ENCODE peak calls at places on chromosome 3, in five cellular contexts. One of them, this sample, is unnamed.

GRCh38 chr3:27483117-27484001 is 825 bp downstream of the SLC4A7 start:
- DNase-seq in tibial artery: peak
- DNase-seq in uterus: peak
- DNase-seq in CD8-positive, alpha-beta memory T cell: peak
- DNase-seq in mesenchymal stem cell: peak
- DNase-seq in this sample: peak

GRCh38 chr3:98902341-98902740 is 846 bp upstream of the DCBLD2 start:
- DNase-seq in tibial artery: no peak
- DNase-seq in uterus: no peak
- DNase-seq in CD8-positive, alpha-beta memory T cell: no peak
- DNase-seq in mesenchymal stem cell: no peak
- DNase-seq in this sample: no peak

GRCh38 chr3:100046986-100047385 is 67.3 kb downstream of the FILIP1L start:
- DNase-seq in tibial artery: no peak
- DNase-seq in uterus: no peak
- DNase-seq in CD8-positive, alpha-beta memory T cell: no peak
- DNase-seq in mesenchymal stem cell: no peak
- DNase-seq in this sample: no peak

GRCh38 chr3:132432639-132433038 is 15.3 kb downstream of the DNAJC13 start:
- DNase-seq in tibial artery: no peak
- DNase-seq in uterus: no peak
- DNase-seq in CD8-positive, alpha-beta memory T cell: no peak
- DNase-seq in mesenchymal stem cell: peak
- DNase-seq in this sample: no peak

GRCh38 chr3:24355806-24356205 is 138.8 kb downstream of the THRB start:
- DNase-seq in tibial artery: no peak
- DNase-seq in uterus: no peak
- DNase-seq in CD8-positive, alpha-beta memory T cell: no peak
- DNase-seq in mesenchymal stem cell: no peak
- DNase-seq in this sample: no peak

GRCh38 chr3:52005571-52005986 is 9.9 kb upstream of the RPL29 start:
- DNase-seq in tibial artery: no peak
- DNase-seq in uterus: no peak
- DNase-seq in CD8-positive, alpha-beta memory T cell: no peak
- DNase-seq in mesenchymal stem cell: peak
- DNase-seq in this sample: no peak

GRCh38 chr3:146184616-146185015 is 23.6 kb upstream of the PLOD2 start:
- DNase-seq in tibial artery: no peak
- DNase-seq in uterus: peak
- DNase-seq in CD8-positive, alpha-beta memory T cell: no peak
- DNase-seq in mesenchymal stem cell: peak
- DNase-seq in this sample: no peak

GRCh38 chr3:134423153-134423552 is 48.9 kb upstream of the AMOTL2 start:
- DNase-seq in tibial artery: no peak
- DNase-seq in uterus: no peak
- DNase-seq in CD8-positive, alpha-beta memory T cell: no peak
- DNase-seq in mesenchymal stem cell: no peak
- DNase-seq in this sample: no peak

GRCh38 chr3:39344746-39345344 is 15.3 kb downstream of the CCR8 start:
- DNase-seq in tibial artery: no peak
- DNase-seq in uterus: no peak
- DNase-seq in CD8-positive, alpha-beta memory T cell: no peak
- DNase-seq in mesenchymal stem cell: no peak
- DNase-seq in this sample: no peak

GRCh38 chr3:69115731-69116130 is 6.7 kb downstream of the LMOD3 start:
- DNase-seq in tibial artery: no peak
- DNase-seq in uterus: no peak
- DNase-seq in CD8-positive, alpha-beta memory T cell: no peak
- DNase-seq in mesenchymal stem cell: peak
- DNase-seq in this sample: no peak
- H3K27ac ChIP-seq in tibial artery: no peak
- H3K27ac ChIP-seq in uterus: no peak
- H3K27ac ChIP-seq in CD8-positive, alpha-beta memory T cell: no peak
- H3K27ac ChIP-seq in mesenchymal stem cell: no peak
- H3K27ac ChIP-seq in this sample: peak

GRCh38 chr3:112640864-112641751 is at the start of gene CCDC80:
- DNase-seq in tibial artery: peak
- DNase-seq in uterus: peak
- DNase-seq in CD8-positive, alpha-beta memory T cell: no peak
- DNase-seq in mesenchymal stem cell: peak
- DNase-seq in this sample: no peak
- H3K4me3 ChIP-seq in tibial artery: peak
- H3K4me3 ChIP-seq in uterus: peak
- H3K4me3 ChIP-seq in CD8-positive, alpha-beta memory T cell: no peak
- H3K4me3 ChIP-seq in mesenchymal stem cell: peak
- H3K4me3 ChIP-seq in this sample: peak

DNA sequence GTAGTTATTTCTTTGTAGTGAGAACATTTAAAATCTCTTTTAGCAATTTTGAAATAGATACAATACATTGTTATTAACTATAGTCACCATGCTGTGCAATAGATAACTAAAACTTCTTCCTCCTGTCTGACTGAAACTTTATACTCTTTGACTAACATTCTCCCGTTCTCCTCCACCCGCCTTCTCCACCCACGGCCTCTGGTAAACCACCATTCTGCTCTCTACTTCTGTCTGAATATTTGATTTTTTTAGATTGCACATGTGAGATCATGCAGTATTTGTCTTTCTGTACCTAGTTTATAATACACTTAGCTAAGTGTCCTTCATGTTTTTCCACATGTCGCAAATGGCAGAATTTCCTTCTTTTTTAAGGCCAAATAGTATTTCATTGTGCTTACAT is 72.8 kb upstream of the RBM5 start:
- DNase-seq in tibial artery: no peak
- DNase-seq in uterus: no peak
- DNase-seq in CD8-positive, alpha-beta memory T cell: no peak
- DNase-seq in mesenchymal stem cell: no peak
- DNase-seq in this sample: no peak
- H3K27ac ChIP-seq in tibial artery: no peak
- H3K27ac ChIP-seq in uterus: no peak
- H3K27ac ChIP-seq in CD8-positive, alpha-beta memory T cell: no peak
- H3K27ac ChIP-seq in mesenchymal stem cell: no peak
- H3K27ac ChIP-seq in this sample: no peak

DNA sequence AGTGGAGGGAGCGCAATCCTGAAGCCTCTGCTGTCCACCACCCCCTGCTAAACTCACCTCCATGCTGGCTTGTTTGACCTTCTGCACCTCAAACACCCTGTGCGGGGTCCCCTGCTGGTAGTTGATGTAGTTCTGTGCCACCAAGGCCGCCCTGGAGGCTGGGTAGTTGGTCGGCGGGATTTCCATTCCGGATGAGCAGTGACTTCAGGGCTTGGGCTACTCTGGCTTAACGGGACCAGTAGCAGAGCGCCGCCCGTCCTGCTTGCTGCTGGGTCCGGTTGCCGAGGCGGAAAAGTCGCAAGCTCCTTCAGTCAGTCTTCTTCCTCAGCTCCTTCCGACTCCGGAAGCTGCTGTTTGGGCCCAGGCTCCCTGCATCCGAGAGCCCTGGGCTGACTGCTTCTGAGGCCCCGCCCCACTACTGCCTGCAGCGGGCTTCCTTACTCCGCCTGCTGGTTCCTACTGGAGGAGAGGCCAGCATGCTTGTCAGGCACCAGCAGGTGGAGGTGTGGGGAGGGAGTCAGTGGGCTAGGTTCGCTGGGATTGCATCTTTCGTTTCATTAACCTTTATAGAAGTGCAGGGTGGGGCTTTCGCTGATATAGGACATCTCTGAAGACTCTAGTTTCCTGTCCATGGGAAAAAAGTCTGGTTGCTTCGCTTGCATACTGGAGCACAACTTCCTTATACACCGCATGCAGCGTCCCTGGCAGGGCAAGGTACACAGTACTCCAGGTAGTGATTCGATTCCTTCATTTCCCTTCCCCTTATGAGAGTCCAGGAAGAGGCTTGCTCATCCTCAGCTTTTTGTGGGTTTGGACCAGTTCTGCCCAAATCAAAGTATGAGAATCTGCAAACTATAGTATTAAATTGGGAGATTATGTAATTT is at the start of gene LXN:
- DNase-seq in tibial artery: peak
- DNase-seq in uterus: peak
- DNase-seq in CD8-positive, alpha-beta memory T cell: peak
- DNase-seq in mesenchymal stem cell: peak
- DNase-seq in this sample: peak
- H3K4me3 ChIP-seq in tibial artery: peak
- H3K4me3 ChIP-seq in uterus: peak
- H3K4me3 ChIP-seq in CD8-positive, alpha-beta memory T cell: peak
- H3K4me3 ChIP-seq in mesenchymal stem cell: peak
- H3K4me3 ChIP-seq in this sample: peak

GRCh38 chr3:111862415-111862814 is 3.4 kb downstream of the PHLDB2 start:
- DNase-seq in tibial artery: no peak
- DNase-seq in uterus: no peak
- DNase-seq in CD8-positive, alpha-beta memory T cell: no peak
- DNase-seq in mesenchymal stem cell: no peak
- DNase-seq in this sample: no peak
- H3K27ac ChIP-seq in tibial artery: peak
- H3K27ac ChIP-seq in uterus: peak
- H3K27ac ChIP-seq in CD8-positive, alpha-beta memory T cell: no peak
- H3K27ac ChIP-seq in mesenchymal stem cell: no peak
- H3K27ac ChIP-seq in this sample: peak

GRCh38 chr3:124812291-124813265 is 74.6 kb downstream of the ITGB5 start:
- DNase-seq in tibial artery: peak
- DNase-seq in uterus: peak
- DNase-seq in CD8-positive, alpha-beta memory T cell: no peak
- DNase-seq in mesenchymal stem cell: peak
- DNase-seq in this sample: peak
- H3K4me3 ChIP-seq in tibial artery: peak
- H3K4me3 ChIP-seq in uterus: no peak
- H3K4me3 ChIP-seq in CD8-positive, alpha-beta memory T cell: no peak
- H3K4me3 ChIP-seq in mesenchymal stem cell: no peak
- H3K4me3 ChIP-seq in this sample: no peak

GRCh38 chr3:152331975-152332374 is 63.2 kb downstream of the MBNL1 start:
- DNase-seq in tibial artery: no peak
- DNase-seq in uterus: no peak
- DNase-seq in CD8-positive, alpha-beta memory T cell: no peak
- DNase-seq in mesenchymal stem cell: no peak
- DNase-seq in this sample: no peak

GRCh38 chr3:152333928-152334327 is 65.2 kb downstream of the MBNL1 start:
- DNase-seq in tibial artery: no peak
- DNase-seq in uterus: no peak
- DNase-seq in CD8-positive, alpha-beta memory T cell: no peak
- DNase-seq in mesenchymal stem cell: no peak
- DNase-seq in this sample: no peak

GRCh38 chr3:152338159-152338720 is 69.5 kb downstream of the MBNL1 start:
- DNase-seq in tibial artery: no peak
- DNase-seq in uterus: no peak
- DNase-seq in CD8-positive, alpha-beta memory T cell: no peak
- DNase-seq in mesenchymal stem cell: no peak
- DNase-seq in this sample: peak

GRCh38 chr3:152334761-152335160 is 66.0 kb downstream of the MBNL1 start:
- DNase-seq in tibial artery: no peak
- DNase-seq in uterus: no peak
- DNase-seq in CD8-positive, alpha-beta memory T cell: no peak
- DNase-seq in mesenchymal stem cell: no peak
- DNase-seq in this sample: no peak

GRCh38 chr3:152335273-152335672 is 66.5 kb downstream of the MBNL1 start:
- DNase-seq in tibial artery: no peak
- DNase-seq in uterus: no peak
- DNase-seq in CD8-positive, alpha-beta memory T cell: no peak
- DNase-seq in mesenchymal stem cell: no peak
- DNase-seq in this sample: no peak
- H3K27ac ChIP-seq in tibial artery: peak
- H3K27ac ChIP-seq in uterus: no peak
- H3K27ac ChIP-seq in CD8-positive, alpha-beta memory T cell: no peak
- H3K27ac ChIP-seq in mesenchymal stem cell: no peak
- H3K27ac ChIP-seq in this sample: peak

DNA sequence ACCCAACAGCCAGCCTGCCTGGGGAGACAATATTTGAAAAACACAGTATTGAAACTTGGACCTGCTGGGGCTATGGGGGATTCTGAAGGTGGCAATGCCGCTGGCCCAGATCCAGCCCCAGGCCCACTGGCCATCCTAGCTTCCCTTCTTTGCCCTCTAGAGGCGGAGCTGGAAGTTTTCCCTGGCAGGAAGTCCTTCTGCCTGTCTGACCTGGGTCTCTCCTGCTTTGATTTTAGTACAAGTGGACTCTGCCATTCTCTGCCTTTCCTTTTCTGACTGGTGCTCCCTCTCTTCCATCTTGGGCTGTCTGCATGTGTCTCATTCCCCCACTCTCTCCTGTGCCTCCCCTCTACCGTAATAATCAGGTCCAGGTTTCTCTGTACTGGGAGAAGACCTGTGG is 3.6 kb downstream of the SEMA3F start:
- DNase-seq in tibial artery: no peak
- DNase-seq in uterus: no peak
- DNase-seq in CD8-positive, alpha-beta memory T cell: no peak
- DNase-seq in mesenchymal stem cell: no peak
- DNase-seq in this sample: no peak
- H3K4me3 ChIP-seq in tibial artery: no peak
- H3K4me3 ChIP-seq in uterus: no peak
- H3K4me3 ChIP-seq in CD8-positive, alpha-beta memory T cell: no peak
- H3K4me3 ChIP-seq in mesenchymal stem cell: no peak
- H3K4me3 ChIP-seq in this sample: no peak